ENCODE peak calls at places on chromosomes 11 and 22, in five cellular contexts. One of them, this sample, is unnamed.

GRCh38 chr22:23388492-23389009 is 191.5 kb downstream of the IGLL1 start:
- DNase-seq in neural crest cell: no peak
- DNase-seq in GM23338: no peak
- DNase-seq in HepG2: no peak
- DNase-seq in astrocyte of the spinal cord: no peak
- DNase-seq in this sample: no peak

GRCh38 chr22:30127749-30128166 is 47.5 kb downstream of the HORMAD2 start:
- DNase-seq in neural crest cell: no peak
- DNase-seq in GM23338: no peak
- DNase-seq in HepG2: no peak
- DNase-seq in astrocyte of the spinal cord: peak
- DNase-seq in this sample: peak

GRCh38 chr11:63635762-63636465 is 21.7 kb upstream of the PLAAT3 start:
- DNase-seq in neural crest cell: peak
- DNase-seq in GM23338: peak
- DNase-seq in HepG2: peak
- DNase-seq in astrocyte of the spinal cord: peak
- DNase-seq in this sample: no peak

GRCh38 chr22:20550851-20551744 is 43.7 kb downstream of the MED15 start:
- DNase-seq in neural crest cell: peak
- DNase-seq in GM23338: peak
- DNase-seq in HepG2: no peak
- DNase-seq in astrocyte of the spinal cord: peak
- DNase-seq in this sample: no peak

GRCh38 chr11:1639102-1639620 is 9.6 kb downstream of the KRTAP5-5 start:
- DNase-seq in neural crest cell: no peak
- DNase-seq in GM23338: no peak
- DNase-seq in HepG2: no peak
- DNase-seq in astrocyte of the spinal cord: no peak
- DNase-seq in this sample: no peak

GRCh38 chr11:86669424-86669823 is 3.0 kb downstream of the ME3 start:
- DNase-seq in neural crest cell: no peak
- DNase-seq in GM23338: no peak
- DNase-seq in HepG2: no peak
- DNase-seq in astrocyte of the spinal cord: no peak
- DNase-seq in this sample: no peak

GRCh38 chr22:46985507-46985882 is 223.0 kb downstream of the TBC1D22A start:
- DNase-seq in neural crest cell: no peak
- DNase-seq in GM23338: no peak
- DNase-seq in HepG2: no peak
- DNase-seq in astrocyte of the spinal cord: no peak
- DNase-seq in this sample: no peak

GRCh38 chr22:33188316-33188715 is 130.1 kb upstream of the SYN3 start:
- DNase-seq in neural crest cell: no peak
- DNase-seq in GM23338: peak
- DNase-seq in HepG2: no peak
- DNase-seq in astrocyte of the spinal cord: no peak
- DNase-seq in this sample: no peak

GRCh38 chr11:4090258-4090657 is 4.3 kb upstream of the RRM1 start:
- DNase-seq in neural crest cell: no peak
- DNase-seq in GM23338: no peak
- DNase-seq in HepG2: no peak
- DNase-seq in astrocyte of the spinal cord: no peak
- DNase-seq in this sample: no peak

GRCh38 chr11:35464308-35464707 is 45.0 kb upstream of the SLC1A2 start:
- DNase-seq in neural crest cell: no peak
- DNase-seq in GM23338: no peak
- DNase-seq in HepG2: no peak
- DNase-seq in astrocyte of the spinal cord: no peak
- DNase-seq in this sample: no peak

GRCh38 chr11:57935402-57936049 is 88.2 kb upstream of the OR9Q1 start:
- DNase-seq in neural crest cell: no peak
- DNase-seq in GM23338: no peak
- DNase-seq in HepG2: peak
- DNase-seq in astrocyte of the spinal cord: no peak
- DNase-seq in this sample: no peak

GRCh38 chr11:6637871-6638270 is 17.7 kb downstream of the DCHS1 start:
- DNase-seq in neural crest cell: no peak
- DNase-seq in GM23338: no peak
- DNase-seq in HepG2: no peak
- DNase-seq in astrocyte of the spinal cord: peak
- DNase-seq in this sample: peak

GRCh38 chr11:111923351-111923788 is 4.7 kb downstream of the C11orf52 start:
- DNase-seq in neural crest cell: no peak
- DNase-seq in GM23338: no peak
- DNase-seq in HepG2: peak
- DNase-seq in astrocyte of the spinal cord: peak
- DNase-seq in this sample: no peak

GRCh38 chr22:40511604-40512003 is 124.9 kb downstream of the MRTFA start:
- DNase-seq in neural crest cell: no peak
- DNase-seq in GM23338: no peak
- DNase-seq in HepG2: no peak
- DNase-seq in astrocyte of the spinal cord: no peak
- DNase-seq in this sample: no peak

GRCh38 chr11:46298699-46299424 is 21.4 kb downstream of the CREB3L1 start:
- DNase-seq in neural crest cell: no peak
- DNase-seq in GM23338: no peak
- DNase-seq in HepG2: no peak
- DNase-seq in astrocyte of the spinal cord: peak
- DNase-seq in this sample: peak

GRCh38 chr22:50114221-50114981 is 24.6 kb downstream of the MOV10L1 start:
- DNase-seq in neural crest cell: no peak
- DNase-seq in GM23338: no peak
- DNase-seq in HepG2: no peak
- DNase-seq in astrocyte of the spinal cord: peak
- DNase-seq in this sample: peak

GRCh38 chr11:70583781-70584218 is 185.5 kb downstream of the CTTN start:
- DNase-seq in neural crest cell: no peak
- DNase-seq in GM23338: no peak
- DNase-seq in HepG2: no peak
- DNase-seq in astrocyte of the spinal cord: no peak
- DNase-seq in this sample: no peak

GRCh38 chr11:92886243-92886905 is 83.1 kb upstream of the MTNR1B start:
- DNase-seq in neural crest cell: peak
- DNase-seq in GM23338: peak
- DNase-seq in HepG2: peak
- DNase-seq in astrocyte of the spinal cord: peak
- DNase-seq in this sample: peak

GRCh38 chr11:124951341-124951740 is 2.7 kb upstream of the CCDC15 start:
- DNase-seq in neural crest cell: no peak
- DNase-seq in GM23338: no peak
- DNase-seq in HepG2: no peak
- DNase-seq in astrocyte of the spinal cord: no peak
- DNase-seq in this sample: no peak

GRCh38 chr11:107526197-107526596 is 39.3 kb downstream of the ALKBH8 start:
- DNase-seq in neural crest cell: no peak
- DNase-seq in GM23338: no peak
- DNase-seq in HepG2: no peak
- DNase-seq in astrocyte of the spinal cord: no peak
- DNase-seq in this sample: no peak

GRCh38 chr11:33068611-33069340 is 29.4 kb downstream of the TCP11L1 start:
- DNase-seq in neural crest cell: no peak
- DNase-seq in GM23338: peak
- DNase-seq in HepG2: no peak
- DNase-seq in astrocyte of the spinal cord: no peak
- DNase-seq in this sample: no peak

GRCh38 chr11:77204792-77205466 is 76.9 kb downstream of the MYO7A start:
- DNase-seq in neural crest cell: no peak
- DNase-seq in GM23338: no peak
- DNase-seq in HepG2: no peak
- DNase-seq in astrocyte of the spinal cord: no peak
- DNase-seq in this sample: no peak

GRCh38 chr11:65565624-65566453 is 4.4 kb upstream of the ZNRD2 start:
- DNase-seq in neural crest cell: no peak
- DNase-seq in GM23338: no peak
- DNase-seq in HepG2: no peak
- DNase-seq in astrocyte of the spinal cord: no peak
- DNase-seq in this sample: no peak

GRCh38 chr11:64989416-64989815 is 7.4 kb downstream of the BATF2 start:
- DNase-seq in neural crest cell: no peak
- DNase-seq in GM23338: no peak
- DNase-seq in HepG2: no peak
- DNase-seq in astrocyte of the spinal cord: no peak
- DNase-seq in this sample: no peak

GRCh38 chr22:49763138-49763537 is 64.5 kb downstream of the BRD1 start:
- DNase-seq in neural crest cell: no peak
- DNase-seq in GM23338: no peak
- DNase-seq in HepG2: no peak
- DNase-seq in astrocyte of the spinal cord: no peak
- DNase-seq in this sample: no peak

GRCh38 chr11:126416542-126417090 is 61.1 kb downstream of the ST3GAL4 start:
- DNase-seq in neural crest cell: no peak
- DNase-seq in GM23338: peak
- DNase-seq in HepG2: no peak
- DNase-seq in astrocyte of the spinal cord: peak
- DNase-seq in this sample: no peak

GRCh38 chr22:41636467-41636866 is 15.4 kb downstream of the XRCC6 start:
- DNase-seq in neural crest cell: no peak
- DNase-seq in GM23338: no peak
- DNase-seq in HepG2: no peak
- DNase-seq in astrocyte of the spinal cord: peak
- DNase-seq in this sample: no peak

GRCh38 chr22:49257551-49257951 is 570.1 kb downstream of the BRD1 start:
- DNase-seq in neural crest cell: no peak
- DNase-seq in GM23338: no peak
- DNase-seq in HepG2: no peak
- DNase-seq in astrocyte of the spinal cord: no peak
- DNase-seq in this sample: no peak

GRCh38 chr11:27291302-27291889 is 71.6 kb downstream of the CCDC34 start:
- DNase-seq in neural crest cell: no peak
- DNase-seq in GM23338: peak
- DNase-seq in HepG2: no peak
- DNase-seq in astrocyte of the spinal cord: no peak
- DNase-seq in this sample: no peak

GRCh38 chr22:50040717-50041116 is 17.4 kb downstream of the TTLL8 start:
- DNase-seq in neural crest cell: no peak
- DNase-seq in GM23338: no peak
- DNase-seq in HepG2: no peak
- DNase-seq in astrocyte of the spinal cord: no peak
- DNase-seq in this sample: no peak

GRCh38 chr11:47485112-47485511 is 36.2 kb upstream of the RAPSN start:
- DNase-seq in neural crest cell: no peak
- DNase-seq in GM23338: no peak
- DNase-seq in HepG2: no peak
- DNase-seq in astrocyte of the spinal cord: no peak
- DNase-seq in this sample: no peak

GRCh38 chr11:15624701-15625100 is 510.0 kb downstream of the INSC start:
- DNase-seq in neural crest cell: no peak
- DNase-seq in GM23338: no peak
- DNase-seq in HepG2: no peak
- DNase-seq in astrocyte of the spinal cord: no peak
- DNase-seq in this sample: no peak

GRCh38 chr22:39205344-39206021 is 39.3 kb downstream of the PDGFB start:
- DNase-seq in neural crest cell: no peak
- DNase-seq in GM23338: no peak
- DNase-seq in HepG2: peak
- DNase-seq in astrocyte of the spinal cord: peak
- DNase-seq in this sample: no peak

GRCh38 chr11:111633756-111634362 is 31.6 kb downstream of the SIK2 start:
- DNase-seq in neural crest cell: no peak
- DNase-seq in GM23338: no peak
- DNase-seq in HepG2: peak
- DNase-seq in astrocyte of the spinal cord: peak
- DNase-seq in this sample: no peak

GRCh38 chr22:45454260-45454659 is 40.8 kb downstream of the RIBC2 start:
- DNase-seq in neural crest cell: no peak
- DNase-seq in GM23338: no peak
- DNase-seq in HepG2: no peak
- DNase-seq in astrocyte of the spinal cord: peak
- DNase-seq in this sample: peak
- TF ChIP-seq CTCF in neural crest cell: no peak
- TF ChIP-seq CTCF in GM23338: no peak
- TF ChIP-seq CTCF in HepG2: no peak
- TF ChIP-seq CTCF in astrocyte of the spinal cord: no peak
- TF ChIP-seq CTCF in this sample: no peak

GRCh38 chr11:80082386-80082785 is 641.6 kb upstream of the TENM4 start:
- DNase-seq in neural crest cell: no peak
- DNase-seq in GM23338: no peak
- DNase-seq in HepG2: no peak
- DNase-seq in astrocyte of the spinal cord: no peak
- DNase-seq in this sample: no peak
- TF ChIP-seq CTCF in neural crest cell: no peak
- TF ChIP-seq CTCF in GM23338: no peak
- TF ChIP-seq CTCF in HepG2: no peak
- TF ChIP-seq CTCF in astrocyte of the spinal cord: no peak
- TF ChIP-seq CTCF in this sample: no peak

DNA sequence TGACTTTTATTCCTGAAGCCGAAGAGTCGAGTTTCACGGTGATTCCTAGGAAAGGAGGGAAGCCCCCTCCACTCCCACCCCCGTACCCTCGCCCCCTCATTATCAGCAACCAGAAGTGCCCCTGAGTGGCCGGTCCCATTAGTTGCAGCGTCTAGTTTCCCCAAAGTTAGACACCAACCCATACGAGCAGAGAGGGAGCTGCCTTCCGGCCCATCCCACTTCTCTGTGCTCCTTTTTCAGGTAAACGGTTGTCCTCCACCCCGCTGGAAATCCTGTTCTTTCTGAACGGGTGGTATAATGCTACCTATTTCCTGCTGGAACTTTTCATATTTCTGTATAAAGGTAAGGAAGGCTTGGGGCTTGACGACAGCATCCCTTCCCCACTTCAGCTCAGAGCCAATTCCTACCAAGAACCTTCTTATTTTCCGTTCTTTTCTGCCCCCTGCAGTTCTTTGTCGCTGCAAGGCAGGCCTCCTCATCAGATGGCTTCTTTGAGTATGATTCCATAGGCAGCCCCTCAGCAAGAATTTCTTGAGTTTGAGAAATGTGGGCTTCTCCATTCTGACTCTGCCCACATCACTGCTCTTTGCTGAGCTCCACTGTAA is 706 bp downstream of the TMEM216 start:
- DNase-seq in neural crest cell: no peak
- DNase-seq in GM23338: peak
- DNase-seq in HepG2: no peak
- DNase-seq in astrocyte of the spinal cord: no peak
- DNase-seq in this sample: no peak
- TF ChIP-seq CTCF in neural crest cell: no peak
- TF ChIP-seq CTCF in GM23338: peak
- TF ChIP-seq CTCF in HepG2: peak
- TF ChIP-seq CTCF in astrocyte of the spinal cord: peak
- TF ChIP-seq CTCF in this sample: peak

GRCh38 chr11:119694334-119694733 is 34.7 kb downstream of the NECTIN1 start:
- DNase-seq in neural crest cell: no peak
- DNase-seq in GM23338: no peak
- DNase-seq in HepG2: peak
- DNase-seq in astrocyte of the spinal cord: no peak
- DNase-seq in this sample: no peak
- TF ChIP-seq CTCF in neural crest cell: no peak
- TF ChIP-seq CTCF in GM23338: peak
- TF ChIP-seq CTCF in HepG2: peak
- TF ChIP-seq CTCF in astrocyte of the spinal cord: no peak
- TF ChIP-seq CTCF in this sample: no peak

This sample was measured in AG09309.